ENCODE peak calls at places on chromosome 6, in six cellular contexts. S, G, L, K, B and I are unnamed samples.

GRCh38 chr6:97040355-97040860 is 115.9 kb downstream of the KLHL32 start:
- DNase-seq in B (no peak), L (no peak), K (no peak), G (no peak), S (no peak), I (no peak)

GRCh38 chr6:40634429-40634828 is 47.3 kb upstream of the LRFN2 start:
- DNase-seq in K (no peak), B (no peak), G (no peak), S (no peak), L (no peak), I (no peak)

GRCh38 chr6:2626381-2626780 is 124.3 kb downstream of the MYLK4 start:
- DNase-seq in K (no peak), L (no peak), B (no peak), G (no peak), S (no peak), I (no peak)

GRCh38 chr6:99297006-99297405 is 52.5 kb downstream of the FAXC start:
- DNase-seq in K (no peak), L (no peak), S (no peak), G (no peak), B (no peak), I (no peak)

GRCh38 chr6:42911171-42912021 is 4.5 kb upstream of the PTCRA start:
- DNase-seq in G (no peak), K (no peak), L (no peak), B (no peak), S (no peak), I (no peak)

GRCh38 chr6:168194732-168195565 is 115.9 kb upstream of the FRMD1 start:
- DNase-seq in B (no peak), G (no peak), K (no peak), L (no peak), S (no peak), I (no peak)

GRCh38 chr6:41092421-41093140 is 19.8 kb downstream of the NFYA start:
- DNase-seq in B (no peak), G (peak), S (peak), L (no peak), K (peak), I (peak)

GRCh38 chr6:166598441-166599138 is 12.1 kb upstream of the RAMACL start:
- DNase-seq in G (no peak), K (peak), S (no peak), B (no peak), L (no peak), I (no peak)

GRCh38 chr6:20028143-20028542 is 184.1 kb downstream of the MBOAT1 start:
- DNase-seq in K (no peak), S (no peak), G (no peak), B (no peak), L (no peak), I (no peak)

GRCh38 chr6:161413361-161413771 is 139.5 kb upstream of the AGPAT4 start:
- DNase-seq in B (no peak), K (no peak), S (no peak), G (no peak), L (no peak), I (no peak)

GRCh38 chr6:133190912-133191311 is 50.2 kb upstream of the EYA4 start:
- DNase-seq in K (no peak), G (no peak), B (no peak), S (no peak), L (no peak), I (no peak)

GRCh38 chr6:32952817-32953739 is at the start of gene HLA-DMA:
- DNase-seq in L (peak), S (peak), K (peak), G (peak), B (peak), I (peak)
- TF ChIP-seq MYC in L (no peak), S (no peak), K (no peak), G (no peak), B (no peak), I (no peak)

GRCh38 chr6:17703256-17703694 is 3.5 kb downstream of the NUP153 start:
- DNase-seq in L (peak), G (no peak), B (no peak), K (peak), S (peak), I (peak)
- TF ChIP-seq MYC in L (peak), G (no peak), B (no peak), K (no peak), S (no peak), I (no peak)

GRCh38 chr6:118263929-118264486 is 284.1 kb upstream of the PLN start:
- DNase-seq in B (no peak), G (no peak), L (no peak), K (peak), S (peak), I (peak)
- TF ChIP-seq MYC in B (no peak), G (no peak), L (no peak), K (no peak), S (no peak), I (no peak)

DNA sequence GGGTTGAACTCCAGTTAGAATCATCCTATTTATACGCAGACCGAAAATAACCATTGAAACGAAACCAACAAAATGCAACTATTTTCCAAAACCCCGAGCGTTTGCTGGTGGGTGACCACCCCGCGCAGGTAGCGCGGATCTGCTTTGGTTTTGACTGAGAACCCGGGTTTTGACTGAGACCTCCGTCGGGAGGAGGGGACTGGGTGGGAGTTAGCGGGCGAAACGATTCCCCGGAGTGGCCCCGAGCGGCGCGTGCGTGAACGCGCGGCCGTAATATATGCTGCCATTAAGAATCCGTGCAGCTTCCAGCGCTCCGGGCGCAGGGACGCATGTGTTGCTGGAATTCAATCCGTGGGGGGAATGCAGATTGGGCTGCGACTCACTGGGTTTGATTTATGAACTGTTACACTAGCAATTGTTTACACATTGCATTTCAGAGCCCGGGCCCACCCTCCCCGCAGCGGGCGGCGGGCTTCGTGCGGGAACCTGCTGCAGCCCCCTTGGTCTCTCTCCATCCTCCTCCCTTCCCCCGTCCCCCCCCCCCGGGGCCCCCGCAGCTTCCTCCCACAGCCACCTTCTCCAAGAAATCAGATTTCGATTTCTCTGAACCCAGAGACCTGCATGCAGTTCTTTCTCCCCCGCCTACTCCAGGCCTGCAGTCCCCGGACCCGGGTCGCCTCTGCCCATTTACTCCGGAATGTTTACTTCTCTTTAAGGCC is 9.9 kb downstream of the NRN1 start:
- DNase-seq in B (no peak), G (no peak), K (peak), L (no peak), S (no peak), I (peak)
- TF ChIP-seq MYC in B (no peak), G (no peak), K (no peak), L (no peak), S (no peak), I (no peak)

GRCh38 chr6:128672023-128672422 is 151.6 kb upstream of the PTPRK start:
- DNase-seq in K (no peak), B (no peak), L (no peak), G (no peak), S (no peak), I (no peak)
- TF ChIP-seq MYC in K (no peak), B (no peak), L (no peak), G (no peak), S (no peak), I (no peak)

DNA sequence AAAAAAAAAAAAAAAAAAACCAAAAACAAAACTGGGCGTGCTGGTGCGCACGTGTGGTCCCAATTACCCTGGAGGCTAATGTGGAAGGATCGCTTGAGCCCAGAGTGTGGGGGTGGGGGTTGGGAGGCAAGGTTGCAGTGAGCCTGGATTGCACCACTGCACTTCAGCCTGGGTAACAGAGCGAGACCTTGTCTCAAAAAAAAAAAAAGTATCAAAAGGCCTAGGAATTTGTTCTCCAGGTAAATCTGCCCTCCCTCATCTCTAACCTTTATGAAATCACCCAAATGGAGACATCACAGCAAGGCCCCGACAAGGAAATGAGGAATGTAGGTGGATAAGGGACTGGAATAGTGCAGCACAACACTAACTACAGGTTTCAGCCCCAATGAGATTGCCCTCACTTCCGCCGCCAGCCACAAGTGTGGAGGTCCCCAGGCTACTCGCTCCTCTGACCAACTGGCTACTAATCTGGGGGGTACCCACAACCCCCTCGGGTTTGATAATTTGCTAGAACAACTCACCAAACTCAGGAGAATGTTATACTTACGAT is 36.8 kb upstream of the DDR1 start:
- DNase-seq in K (no peak), L (no peak), G (no peak), B (no peak), S (no peak), I (no peak)
- TF ChIP-seq MYC in K (no peak), L (no peak), G (no peak), B (no peak), S (no peak), I (no peak)

GRCh38 chr6:15539722-15540270 is 123.0 kb downstream of the DTNBP1 start:
- DNase-seq in L (no peak), S (no peak), G (no peak), B (no peak), K (no peak), I (no peak)
- TF ChIP-seq MYC in L (no peak), S (no peak), G (no peak), B (no peak), K (no peak), I (no peak)

GRCh38 chr6:32166411-32167061 is 2.1 kb downstream of the EGFL8 start:
- DNase-seq in B (no peak), G (no peak), S (no peak), L (peak), K (no peak), I (no peak)

GRCh38 chr6:32167154-32167760 is 2.9 kb downstream of the EGFL8 start:
- DNase-seq in K (no peak), L (no peak), G (no peak), S (no peak), B (no peak), I (no peak)

GRCh38 chr6:32167761-32168262 is 3.4 kb downstream of the EGFL8 start:
- DNase-seq in G (no peak), B (no peak), L (peak), K (no peak), S (no peak), I (no peak)

GRCh38 chr6:32164295-32164694 is at the start of gene EGFL8:
- DNase-seq in K (no peak), L (no peak), S (no peak), G (no peak), B (no peak), I (no peak)

DNA sequence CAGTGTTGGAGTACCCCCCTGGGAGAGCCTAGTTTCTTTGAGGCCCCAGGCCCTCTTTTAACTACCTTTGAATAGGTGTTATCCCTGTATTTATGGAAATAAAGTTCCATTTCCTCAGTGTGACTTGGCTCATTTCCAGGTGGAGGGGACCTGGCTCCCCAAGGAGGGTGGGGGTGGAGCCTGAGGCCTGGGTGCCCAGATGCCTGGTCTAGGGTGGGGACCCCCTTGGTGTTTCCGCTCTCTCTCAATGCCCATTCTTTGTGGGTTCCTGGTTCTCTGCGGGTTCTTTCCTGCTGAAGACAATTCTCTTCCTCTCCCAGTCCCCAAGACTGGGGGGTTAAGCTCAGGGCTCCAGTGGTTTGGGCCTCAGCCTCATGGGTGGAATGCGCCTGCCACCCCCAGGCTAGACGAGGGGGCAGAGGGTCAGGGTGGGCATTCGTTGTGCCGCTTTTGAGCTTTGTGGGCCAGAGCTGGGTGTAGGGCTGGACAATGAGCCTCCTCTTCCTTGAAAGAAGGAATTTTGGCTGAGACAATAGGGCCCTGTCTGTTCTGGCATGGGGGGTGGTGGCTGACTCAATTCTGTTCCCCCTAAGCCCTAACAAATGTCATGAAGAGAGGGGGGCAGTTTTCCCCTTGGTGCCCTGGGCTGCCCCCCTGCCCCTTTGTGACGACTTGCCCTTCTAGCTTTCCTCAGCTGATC is 686 bp upstream of the EGFL8 start:
- DNase-seq in S (no peak), G (no peak), B (no peak), K (no peak), L (no peak), I (no peak)
- TF ChIP-seq MYC in S (no peak), G (no peak), B (no peak), K (no peak), L (no peak), I (no peak)

GRCh38 chr6:116974526-116974925 is 97.5 kb downstream of the RFX6 start:
- DNase-seq in S (no peak), K (no peak), G (no peak), L (no peak), B (no peak), I (no peak)

GRCh38 chr6:116973992-116974391 is 97.0 kb downstream of the RFX6 start:
- DNase-seq in B (no peak), K (no peak), G (no peak), L (no peak), S (no peak), I (no peak)

GRCh38 chr6:116971959-116972358 is 94.9 kb downstream of the RFX6 start:
- DNase-seq in S (peak), L (peak), K (peak), G (peak), B (no peak), I (peak)

GRCh38 chr6:116974942-116975341 is 97.9 kb downstream of the RFX6 start:
- DNase-seq in L (no peak), K (no peak), G (no peak), B (no peak), S (no peak), I (no peak)

GRCh38 chr6:116975600-116975999 is 98.6 kb downstream of the RFX6 start:
- DNase-seq in G (no peak), B (no peak), S (no peak), K (no peak), L (no peak), I (peak)
- TF ChIP-seq MYC in G (no peak), B (no peak), S (no peak), K (no peak), L (no peak), I (no peak)